ENCODE peak calls at places on chromosomes 4 and X, in four cellular contexts. X, V, T and Z are unnamed samples.

GRCh38 chrX:10529344-10529743 is 91.0 kb downstream of the MID1 start:
- DNase-seq in X (no peak), V (no peak), T (no peak), Z (no peak)

GRCh38 chrX:123481908-123482873 is 250.7 kb downstream of the THOC2 start:
- DNase-seq in X (no peak), V (no peak), T (no peak), Z (no peak)

GRCh38 chr4:165027762-165028402 is 3.9 kb upstream of the TRIM60 start:
- DNase-seq in X (no peak), V (no peak), T (no peak), Z (no peak)

GRCh38 chrX:109856974-109857373 is 123.9 kb upstream of the ACSL4 start:
- DNase-seq in X (peak), V (peak), T (peak), Z (peak)

GRCh38 chr4:38565271-38566199 is 98.5 kb upstream of the KLF3 start:
- DNase-seq in X (no peak), V (no peak), T (peak), Z (peak)

GRCh38 chr4:153451931-153452660 is 14.1 kb upstream of the TMEM131L start:
- DNase-seq in X (no peak), V (no peak), T (no peak), Z (no peak)

GRCh38 chr4:54566608-54567007 is 91.1 kb upstream of the KIT start:
- DNase-seq in X (no peak), V (no peak), T (no peak), Z (no peak)

GRCh38 chrX:46710927-46711623 is 47.8 kb downstream of the SLC9A7 start:
- DNase-seq in X (peak), V (no peak), T (no peak), Z (no peak)

GRCh38 chr4:48478273-48478672 is 4.9 kb upstream of the SLC10A4 start:
- DNase-seq in X (no peak), V (no peak), T (no peak), Z (no peak)